ENCODE peak calls at places on chromosome 9, in ten cellular contexts. One of them, this sample, is unnamed.
A peak's percentile ranks its signal among the peaks of the same experiment; 100 is the strongest.

GRCh38 chr9:98971168-98971914 is 27.6 kb downstream of the COL15A1 start:
- DNase-seq in tibial nerve: no peak
- DNase-seq in fibroblast of lung: peak; percentile 78
- DNase-seq in kidney: no peak
- DNase-seq in CD8-positive, alpha-beta memory T cell: no peak
- DNase-seq in neuronal stem cell: peak; percentile 26
- DNase-seq in right cardiac atrium: peak; percentile 73
- DNase-seq in H1: no peak
- DNase-seq in small intestine: no peak
- DNase-seq in adipocyte: peak; percentile 71
- DNase-seq in this sample: no peak

GRCh38 chr9:123745933-123746332 is 184.0 kb downstream of the DENND1A start:
- DNase-seq in small intestine: no peak
- DNase-seq in kidney: no peak
- DNase-seq in CD8-positive, alpha-beta memory T cell: no peak
- DNase-seq in adipocyte: no peak
- DNase-seq in right cardiac atrium: no peak
- DNase-seq in neuronal stem cell: no peak
- DNase-seq in fibroblast of lung: no peak
- DNase-seq in tibial nerve: no peak
- DNase-seq in H1: no peak
- DNase-seq in this sample: no peak

GRCh38 chr9:5630038-5630507 is 1.2 kb downstream of the RIC1 start:
- DNase-seq in small intestine: peak; percentile 58
- DNase-seq in kidney: no peak
- DNase-seq in CD8-positive, alpha-beta memory T cell: no peak
- DNase-seq in tibial nerve: no peak
- DNase-seq in right cardiac atrium: no peak
- DNase-seq in fibroblast of lung: peak; percentile 62
- DNase-seq in adipocyte: peak; percentile 73
- DNase-seq in neuronal stem cell: peak; percentile 12
- DNase-seq in H1: no peak
- DNase-seq in this sample: no peak

GRCh38 chr9:109815366-109815947 is 35.5 kb downstream of the PALM2AKAP2 start:
- DNase-seq in kidney: no peak
- DNase-seq in neuronal stem cell: no peak
- DNase-seq in CD8-positive, alpha-beta memory T cell: no peak
- DNase-seq in adipocyte: peak; percentile 36
- DNase-seq in right cardiac atrium: no peak
- DNase-seq in fibroblast of lung: no peak
- DNase-seq in H1: no peak
- DNase-seq in tibial nerve: no peak
- DNase-seq in small intestine: no peak
- DNase-seq in this sample: no peak

GRCh38 chr9:99823392-99824377 is 2.0 kb downstream of the NR4A3 start:
- DNase-seq in H1: peak; percentile 66
- DNase-seq in small intestine: peak; percentile 13
- DNase-seq in kidney: peak; percentile 85
- DNase-seq in adipocyte: peak; percentile 74
- DNase-seq in right cardiac atrium: peak; percentile 65
- DNase-seq in fibroblast of lung: peak; percentile 53
- DNase-seq in tibial nerve: no peak
- DNase-seq in neuronal stem cell: peak; percentile 38
- DNase-seq in CD8-positive, alpha-beta memory T cell: peak; percentile 63
- DNase-seq in this sample: no peak

GRCh38 chr9:133321411-133321935 is 14.5 kb downstream of the SURF6 start:
- DNase-seq in kidney: peak; percentile 37
- DNase-seq in H1: no peak
- DNase-seq in CD8-positive, alpha-beta memory T cell: no peak
- DNase-seq in neuronal stem cell: no peak
- DNase-seq in adipocyte: no peak
- DNase-seq in small intestine: no peak
- DNase-seq in right cardiac atrium: no peak
- DNase-seq in fibroblast of lung: no peak
- DNase-seq in tibial nerve: no peak
- DNase-seq in this sample: no peak

GRCh38 chr9:128528445-128529160 is 23.8 kb upstream of the SPTAN1 start:
- DNase-seq in kidney: no peak
- DNase-seq in H1: no peak
- DNase-seq in adipocyte: no peak
- DNase-seq in tibial nerve: no peak
- DNase-seq in small intestine: no peak
- DNase-seq in right cardiac atrium: peak; percentile 13
- DNase-seq in fibroblast of lung: peak; percentile 9
- DNase-seq in CD8-positive, alpha-beta memory T cell: no peak
- DNase-seq in neuronal stem cell: no peak
- DNase-seq in this sample: no peak

GRCh38 chr9:124371183-124371582 is 44.1 kb downstream of the PSMB7 start:
- DNase-seq in fibroblast of lung: peak; percentile 75
- DNase-seq in adipocyte: peak; percentile 84
- DNase-seq in small intestine: no peak
- DNase-seq in kidney: no peak
- DNase-seq in tibial nerve: no peak
- DNase-seq in CD8-positive, alpha-beta memory T cell: no peak
- DNase-seq in right cardiac atrium: no peak
- DNase-seq in neuronal stem cell: no peak
- DNase-seq in H1: no peak
- DNase-seq in this sample: no peak

GRCh38 chr9:94649100-94649855 is 10.0 kb upstream of the FBP1 start:
- DNase-seq in adipocyte: peak; percentile 29
- DNase-seq in right cardiac atrium: no peak
- DNase-seq in neuronal stem cell: no peak
- DNase-seq in CD8-positive, alpha-beta memory T cell: no peak
- DNase-seq in H1: no peak
- DNase-seq in tibial nerve: no peak
- DNase-seq in fibroblast of lung: peak; percentile 36
- DNase-seq in kidney: no peak
- DNase-seq in small intestine: peak; percentile 85
- DNase-seq in this sample: no peak

GRCh38 chr9:37311938-37312730 is 110.4 kb upstream of the GRHPR start:
- DNase-seq in adipocyte: peak; percentile 58
- DNase-seq in kidney: no peak
- DNase-seq in H1: no peak
- DNase-seq in neuronal stem cell: no peak
- DNase-seq in tibial nerve: no peak
- DNase-seq in right cardiac atrium: no peak
- DNase-seq in small intestine: no peak
- DNase-seq in fibroblast of lung: peak; percentile 53
- DNase-seq in CD8-positive, alpha-beta memory T cell: no peak
- DNase-seq in this sample: no peak

GRCh38 chr9:137313956-137314560 is 12.0 kb upstream of the NRARP start:
- DNase-seq in tibial nerve: no peak
- DNase-seq in small intestine: no peak
- DNase-seq in CD8-positive, alpha-beta memory T cell: no peak
- DNase-seq in adipocyte: no peak
- DNase-seq in neuronal stem cell: no peak
- DNase-seq in right cardiac atrium: no peak
- DNase-seq in fibroblast of lung: no peak
- DNase-seq in H1: no peak
- DNase-seq in kidney: peak; percentile 70
- DNase-seq in this sample: no peak

GRCh38 chr9:134371731-134372130 is 45.5 kb downstream of the RXRA start:
- DNase-seq in neuronal stem cell: no peak
- DNase-seq in kidney: no peak
- DNase-seq in small intestine: no peak
- DNase-seq in adipocyte: no peak
- DNase-seq in H1: no peak
- DNase-seq in fibroblast of lung: no peak
- DNase-seq in CD8-positive, alpha-beta memory T cell: no peak
- DNase-seq in right cardiac atrium: peak; percentile 91
- DNase-seq in tibial nerve: peak; percentile 49
- DNase-seq in this sample: no peak

GRCh38 chr9:120735009-120735408 is 20.7 kb upstream of the MEGF9 start:
- DNase-seq in fibroblast of lung: no peak
- DNase-seq in kidney: no peak
- DNase-seq in right cardiac atrium: no peak
- DNase-seq in small intestine: no peak
- DNase-seq in CD8-positive, alpha-beta memory T cell: no peak
- DNase-seq in neuronal stem cell: no peak
- DNase-seq in tibial nerve: no peak
- DNase-seq in adipocyte: peak; percentile 7
- DNase-seq in H1: no peak
- DNase-seq in this sample: no peak

GRCh38 chr9:95268681-95269080 is 48.8 kb downstream of the FANCC start:
- DNase-seq in kidney: no peak
- DNase-seq in H1: no peak
- DNase-seq in small intestine: peak; percentile 50
- DNase-seq in neuronal stem cell: no peak
- DNase-seq in right cardiac atrium: no peak
- DNase-seq in adipocyte: peak; percentile 67
- DNase-seq in CD8-positive, alpha-beta memory T cell: no peak
- DNase-seq in fibroblast of lung: peak; percentile 63
- DNase-seq in tibial nerve: no peak
- DNase-seq in this sample: no peak

GRCh38 chr9:70480405-70480980 is 66.0 kb upstream of the KLF9 start:
- DNase-seq in small intestine: peak; percentile 85
- DNase-seq in fibroblast of lung: peak; percentile 100
- DNase-seq in H1: no peak
- DNase-seq in adipocyte: peak; percentile 87
- DNase-seq in right cardiac atrium: peak; percentile 93
- DNase-seq in CD8-positive, alpha-beta memory T cell: no peak
- DNase-seq in kidney: peak; percentile 95
- DNase-seq in tibial nerve: peak; percentile 86
- DNase-seq in neuronal stem cell: no peak
- DNase-seq in this sample: peak; percentile 69

GRCh38 chr9:7790022-7790818 is 9.4 kb downstream of the DMAC1 start:
- DNase-seq in fibroblast of lung: no peak
- DNase-seq in kidney: no peak
- DNase-seq in H1: no peak
- DNase-seq in adipocyte: no peak
- DNase-seq in tibial nerve: no peak
- DNase-seq in right cardiac atrium: no peak
- DNase-seq in small intestine: peak; percentile 28
- DNase-seq in CD8-positive, alpha-beta memory T cell: no peak
- DNase-seq in neuronal stem cell: no peak
- DNase-seq in this sample: no peak

GRCh38 chr9:70563437-70564204 is 149.2 kb upstream of the KLF9 start:
- DNase-seq in kidney: no peak
- DNase-seq in small intestine: peak; percentile 57
- DNase-seq in CD8-positive, alpha-beta memory T cell: no peak
- DNase-seq in adipocyte: peak; percentile 94
- DNase-seq in right cardiac atrium: no peak
- DNase-seq in tibial nerve: no peak
- DNase-seq in fibroblast of lung: peak; percentile 91
- DNase-seq in neuronal stem cell: no peak
- DNase-seq in H1: no peak
- DNase-seq in this sample: no peak

GRCh38 chr9:112570731-112571167 is 84.1 kb downstream of the KIAA1958 start:
- DNase-seq in small intestine: peak; percentile 89
- DNase-seq in neuronal stem cell: no peak
- DNase-seq in CD8-positive, alpha-beta memory T cell: no peak
- DNase-seq in fibroblast of lung: peak; percentile 21
- DNase-seq in tibial nerve: no peak
- DNase-seq in adipocyte: no peak
- DNase-seq in kidney: peak; percentile 74
- DNase-seq in right cardiac atrium: peak; percentile 62
- DNase-seq in H1: no peak
- DNase-seq in this sample: no peak

GRCh38 chr9:70392189-70392588 is 22.3 kb downstream of the KLF9 start:
- DNase-seq in tibial nerve: no peak
- DNase-seq in kidney: no peak
- DNase-seq in right cardiac atrium: no peak
- DNase-seq in H1: no peak
- DNase-seq in neuronal stem cell: no peak
- DNase-seq in CD8-positive, alpha-beta memory T cell: no peak
- DNase-seq in fibroblast of lung: peak; percentile 28
- DNase-seq in small intestine: no peak
- DNase-seq in adipocyte: peak; percentile 40
- DNase-seq in this sample: no peak

GRCh38 chr9:97293207-97293721 is 14.2 kb upstream of the CCDC180 start:
- DNase-seq in small intestine: no peak
- DNase-seq in adipocyte: no peak
- DNase-seq in neuronal stem cell: no peak
- DNase-seq in fibroblast of lung: peak; percentile 39
- DNase-seq in kidney: peak; percentile 60
- DNase-seq in CD8-positive, alpha-beta memory T cell: no peak
- DNase-seq in H1: no peak
- DNase-seq in right cardiac atrium: peak; percentile 70
- DNase-seq in tibial nerve: peak; percentile 19
- DNase-seq in this sample: no peak
- H3K9me3 ChIP-seq in small intestine: no peaks in the 10 kb centered on the region
- H3K9me3 ChIP-seq in adipocyte: peaks cover 12% of the 10 kb centered on the region
- H3K9me3 ChIP-seq in neuronal stem cell: peaks cover 6% of the 10 kb centered on the region
- H3K9me3 ChIP-seq in fibroblast of lung: no peaks in the 10 kb centered on the region
- H3K9me3 ChIP-seq in kidney: no peaks in the 10 kb centered on the region
- H3K9me3 ChIP-seq in CD8-positive, alpha-beta memory T cell: no peaks in the 10 kb centered on the region
- H3K9me3 ChIP-seq in H1: peaks cover 9% of the 10 kb centered on the region
- H3K9me3 ChIP-seq in right cardiac atrium: no peaks in the 10 kb centered on the region
- H3K9me3 ChIP-seq in tibial nerve: peaks cover 7% of the 10 kb centered on the region
- H3K9me3 ChIP-seq in this sample: no peaks in the 10 kb centered on the region

GRCh38 chr9:40914772-40915659 is 213.5 kb downstream of the FOXD4L6 start:
- DNase-seq in small intestine: no peak
- DNase-seq in right cardiac atrium: no peak
- DNase-seq in adipocyte: no peak
- DNase-seq in CD8-positive, alpha-beta memory T cell: no peak
- DNase-seq in fibroblast of lung: no peak
- DNase-seq in H1: no peak
- DNase-seq in tibial nerve: no peak
- DNase-seq in kidney: no peak
- DNase-seq in neuronal stem cell: no peak
- DNase-seq in this sample: no peak
- H3K9me3 ChIP-seq in small intestine: peaks cover 10% of the 10 kb centered on the region
- H3K9me3 ChIP-seq in right cardiac atrium: peaks cover 10% of the 10 kb centered on the region
- H3K9me3 ChIP-seq in adipocyte: peaks cover 36% of the 10 kb centered on the region
- H3K9me3 ChIP-seq in CD8-positive, alpha-beta memory T cell: peaks cover 48% of the 10 kb centered on the region
- H3K9me3 ChIP-seq in fibroblast of lung: no peaks in the 10 kb centered on the region
- H3K9me3 ChIP-seq in H1: peaks cover 66% of the 10 kb centered on the region
- H3K9me3 ChIP-seq in tibial nerve: peaks cover 82% of the 10 kb centered on the region
- H3K9me3 ChIP-seq in kidney: peaks cover 43% of the 10 kb centered on the region
- H3K9me3 ChIP-seq in neuronal stem cell: peaks cover 8% of the 10 kb centered on the region
- H3K9me3 ChIP-seq in this sample: peaks cover 87% of the 10 kb centered on the region

DNA sequence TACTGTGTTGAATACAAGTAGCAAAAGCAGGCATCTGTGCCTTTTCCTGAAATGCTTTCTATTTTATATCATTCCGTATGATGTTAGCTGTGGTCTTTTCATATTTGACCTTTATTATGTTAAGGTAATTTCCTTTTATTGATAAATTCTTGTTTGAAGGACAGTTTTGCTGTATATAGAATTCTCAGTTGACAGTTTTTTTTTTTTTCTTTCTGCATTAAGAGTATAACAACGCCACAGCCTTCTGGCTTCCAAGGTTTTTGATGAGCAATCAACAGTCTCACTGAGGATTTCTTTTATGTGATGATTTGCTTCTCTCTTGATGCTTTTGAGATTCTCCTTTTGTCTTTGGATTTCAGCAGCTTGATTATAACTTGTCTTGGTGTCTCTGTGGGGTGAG is 23.6 kb downstream of the ZNF483 start:
- DNase-seq in small intestine: no peak
- DNase-seq in fibroblast of lung: no peak
- DNase-seq in neuronal stem cell: no peak
- DNase-seq in CD8-positive, alpha-beta memory T cell: no peak
- DNase-seq in adipocyte: no peak
- DNase-seq in right cardiac atrium: no peak
- DNase-seq in tibial nerve: no peak
- DNase-seq in kidney: no peak
- DNase-seq in H1: no peak
- DNase-seq in this sample: no peak
- H3K9me3 ChIP-seq in small intestine: no peaks in the 10 kb centered on the region
- H3K9me3 ChIP-seq in fibroblast of lung: no peaks in the 10 kb centered on the region
- H3K9me3 ChIP-seq in neuronal stem cell: peaks cover 91% of the 10 kb centered on the region
- H3K9me3 ChIP-seq in CD8-positive, alpha-beta memory T cell: peaks cover 45% of the 10 kb centered on the region
- H3K9me3 ChIP-seq in adipocyte: peaks cover 100% of the 10 kb centered on the region
- H3K9me3 ChIP-seq in right cardiac atrium: peaks cover 10% of the 10 kb centered on the region
- H3K9me3 ChIP-seq in tibial nerve: peaks cover 98% of the 10 kb centered on the region
- H3K9me3 ChIP-seq in kidney: peaks cover 34% of the 10 kb centered on the region
- H3K9me3 ChIP-seq in H1: peaks cover 63% of the 10 kb centered on the region
- H3K9me3 ChIP-seq in this sample: peaks cover 83% of the 10 kb centered on the region

GRCh38 chr9:40913928-40914673 is 214.4 kb downstream of the FOXD4L6 start:
- DNase-seq in tibial nerve: no peak
- DNase-seq in kidney: no peak
- DNase-seq in adipocyte: no peak
- DNase-seq in fibroblast of lung: no peak
- DNase-seq in small intestine: no peak
- DNase-seq in CD8-positive, alpha-beta memory T cell: no peak
- DNase-seq in H1: peak; percentile 13
- DNase-seq in neuronal stem cell: no peak
- DNase-seq in right cardiac atrium: no peak
- DNase-seq in this sample: no peak
- H3K9me3 ChIP-seq in tibial nerve: peaks cover 84% of the 10 kb centered on the region
- H3K9me3 ChIP-seq in kidney: peaks cover 49% of the 10 kb centered on the region
- H3K9me3 ChIP-seq in adipocyte: peaks cover 38% of the 10 kb centered on the region
- H3K9me3 ChIP-seq in fibroblast of lung: no peaks in the 10 kb centered on the region
- H3K9me3 ChIP-seq in small intestine: peaks cover 10% of the 10 kb centered on the region
- H3K9me3 ChIP-seq in CD8-positive, alpha-beta memory T cell: peaks cover 57% of the 10 kb centered on the region
- H3K9me3 ChIP-seq in H1: peaks cover 74% of the 10 kb centered on the region
- H3K9me3 ChIP-seq in neuronal stem cell: peaks cover 8% of the 10 kb centered on the region
- H3K9me3 ChIP-seq in right cardiac atrium: peaks cover 10% of the 10 kb centered on the region
- H3K9me3 ChIP-seq in this sample: peaks cover 87% of the 10 kb centered on the region

This sample was measured in thoracic aorta.